ENCODE peak calls at places on chromosome 13, in seven cellular contexts. One of them, this sample, is unnamed.

GRCh38 chr13:74134777-74135305 is 637 bp upstream of the KLF12 start:
- DNase-seq in neuronal stem cell: no peak
- DNase-seq in mesenchymal stem cell: no peak
- DNase-seq in IMR-90: no peak
- DNase-seq in mesendoderm: peak; percentile 68
- DNase-seq in trophoblast cell: peak; percentile 21
- DNase-seq in H9: no peak
- DNase-seq in this sample: peak; percentile 80

GRCh38 chr13:61142506-61142905 is 273.1 kb downstream of the PCDH20 start:
- DNase-seq in trophoblast cell: no peak
- DNase-seq in neuronal stem cell: no peak
- DNase-seq in H9: no peak
- DNase-seq in mesendoderm: peak; percentile 28
- DNase-seq in IMR-90: no peak
- DNase-seq in mesenchymal stem cell: no peak
- DNase-seq in this sample: no peak

GRCh38 chr13:36520111-36520510 is 87.8 kb downstream of the CCNA1 start:
- DNase-seq in mesendoderm: no peak
- DNase-seq in mesenchymal stem cell: no peak
- DNase-seq in trophoblast cell: no peak
- DNase-seq in H9: no peak
- DNase-seq in neuronal stem cell: no peak
- DNase-seq in IMR-90: no peak
- DNase-seq in this sample: no peak

GRCh38 chr13:90918551-90918950 is 428.9 kb upstream of the MIR17HG start:
- DNase-seq in trophoblast cell: no peak
- DNase-seq in IMR-90: peak; percentile 12
- DNase-seq in neuronal stem cell: no peak
- DNase-seq in mesenchymal stem cell: peak; percentile 93
- DNase-seq in H9: no peak
- DNase-seq in mesendoderm: peak; percentile 42
- DNase-seq in this sample: no peak

GRCh38 chr13:110265682-110266430 is 41.1 kb downstream of the COL4A1 start:
- DNase-seq in mesenchymal stem cell: no peak
- DNase-seq in mesendoderm: peak; percentile 36
- DNase-seq in neuronal stem cell: no peak
- DNase-seq in IMR-90: no peak
- DNase-seq in H9: no peak
- DNase-seq in trophoblast cell: peak; percentile 99
- DNase-seq in this sample: peak; percentile 49

GRCh38 chr13:34076319-34076718 is 258.4 kb downstream of the RFC3 start:
- DNase-seq in mesendoderm: peak; percentile 66
- DNase-seq in mesenchymal stem cell: peak; percentile 29
- DNase-seq in neuronal stem cell: no peak
- DNase-seq in trophoblast cell: no peak
- DNase-seq in IMR-90: no peak
- DNase-seq in H9: no peak
- DNase-seq in this sample: no peak

GRCh38 chr13:26721251-26721939 is 39.2 kb downstream of the GPR12 start:
- DNase-seq in IMR-90: no peak
- DNase-seq in neuronal stem cell: no peak
- DNase-seq in H9: no peak
- DNase-seq in mesenchymal stem cell: no peak
- DNase-seq in trophoblast cell: no peak
- DNase-seq in mesendoderm: no peak
- DNase-seq in this sample: no peak

GRCh38 chr13:108154421-108154858 is 60.9 kb downstream of the LIG4 start:
- DNase-seq in IMR-90: no peak
- DNase-seq in trophoblast cell: peak; percentile 69
- DNase-seq in neuronal stem cell: no peak
- DNase-seq in H9: no peak
- DNase-seq in mesendoderm: peak; percentile 73
- DNase-seq in mesenchymal stem cell: no peak
- DNase-seq in this sample: no peak

GRCh38 chr13:75636339-75637095 is 387 bp downstream of the LMO7 start:
- DNase-seq in mesenchymal stem cell: peak; percentile 61
- DNase-seq in neuronal stem cell: peak; percentile 32
- DNase-seq in trophoblast cell: peak; percentile 68
- DNase-seq in IMR-90: peak; percentile 46
- DNase-seq in mesendoderm: peak; percentile 76
- DNase-seq in H9: peak; percentile 69
- DNase-seq in this sample: peak; percentile 76

GRCh38 chr13:78875792-78876580 is 217.0 kb upstream of the OBI1 start:
- DNase-seq in trophoblast cell: no peak
- DNase-seq in mesenchymal stem cell: no peak
- DNase-seq in mesendoderm: peak; percentile 64
- DNase-seq in neuronal stem cell: no peak
- DNase-seq in IMR-90: no peak
- DNase-seq in H9: peak; percentile 75
- DNase-seq in this sample: peak; percentile 7

GRCh38 chr13:78881746-78882145 is 222.8 kb upstream of the OBI1 start:
- DNase-seq in mesendoderm: no peak
- DNase-seq in mesenchymal stem cell: no peak
- DNase-seq in neuronal stem cell: no peak
- DNase-seq in H9: no peak
- DNase-seq in IMR-90: no peak
- DNase-seq in trophoblast cell: no peak
- DNase-seq in this sample: no peak

GRCh38 chr13:78876915-78877549 is 218.1 kb upstream of the OBI1 start:
- DNase-seq in mesendoderm: no peak
- DNase-seq in neuronal stem cell: no peak
- DNase-seq in IMR-90: no peak
- DNase-seq in trophoblast cell: no peak
- DNase-seq in H9: no peak
- DNase-seq in mesenchymal stem cell: no peak
- DNase-seq in this sample: no peak

GRCh38 chr13:78881054-78881453 is 222.1 kb upstream of the OBI1 start:
- DNase-seq in H9: no peak
- DNase-seq in mesendoderm: peak; percentile 86
- DNase-seq in mesenchymal stem cell: no peak
- DNase-seq in trophoblast cell: no peak
- DNase-seq in neuronal stem cell: no peak
- DNase-seq in IMR-90: no peak
- DNase-seq in this sample: no peak
- H4K8ac ChIP-seq in H9: no peak overlapping the region
- H4K8ac ChIP-seq in mesendoderm: no peak overlapping the region
- H4K8ac ChIP-seq in mesenchymal stem cell: no peak overlapping the region
- H4K8ac ChIP-seq in trophoblast cell: no peak overlapping the region
- H4K8ac ChIP-seq in neuronal stem cell: no peak overlapping the region
- H4K8ac ChIP-seq in IMR-90: no peak overlapping the region
- H4K8ac ChIP-seq in this sample: no peak overlapping the region

GRCh38 chr13:29832899-29833298 is 17.5 kb downstream of the UBL3 start:
- DNase-seq in trophoblast cell: no peak
- DNase-seq in mesendoderm: no peak
- DNase-seq in H9: no peak
- DNase-seq in IMR-90: no peak
- DNase-seq in mesenchymal stem cell: no peak
- DNase-seq in neuronal stem cell: no peak
- DNase-seq in this sample: no peak

GRCh38 chr13:29830000-29830399 is 20.4 kb downstream of the UBL3 start:
- DNase-seq in mesendoderm: no peak
- DNase-seq in neuronal stem cell: no peak
- DNase-seq in trophoblast cell: no peak
- DNase-seq in IMR-90: no peak
- DNase-seq in mesenchymal stem cell: no peak
- DNase-seq in H9: no peak
- DNase-seq in this sample: no peak

GRCh38 chr13:29840585-29840984 is 9.8 kb downstream of the UBL3 start:
- DNase-seq in neuronal stem cell: no peak
- DNase-seq in mesendoderm: no peak
- DNase-seq in mesenchymal stem cell: no peak
- DNase-seq in H9: no peak
- DNase-seq in IMR-90: no peak
- DNase-seq in trophoblast cell: peak; percentile 60
- DNase-seq in this sample: no peak

DNA sequence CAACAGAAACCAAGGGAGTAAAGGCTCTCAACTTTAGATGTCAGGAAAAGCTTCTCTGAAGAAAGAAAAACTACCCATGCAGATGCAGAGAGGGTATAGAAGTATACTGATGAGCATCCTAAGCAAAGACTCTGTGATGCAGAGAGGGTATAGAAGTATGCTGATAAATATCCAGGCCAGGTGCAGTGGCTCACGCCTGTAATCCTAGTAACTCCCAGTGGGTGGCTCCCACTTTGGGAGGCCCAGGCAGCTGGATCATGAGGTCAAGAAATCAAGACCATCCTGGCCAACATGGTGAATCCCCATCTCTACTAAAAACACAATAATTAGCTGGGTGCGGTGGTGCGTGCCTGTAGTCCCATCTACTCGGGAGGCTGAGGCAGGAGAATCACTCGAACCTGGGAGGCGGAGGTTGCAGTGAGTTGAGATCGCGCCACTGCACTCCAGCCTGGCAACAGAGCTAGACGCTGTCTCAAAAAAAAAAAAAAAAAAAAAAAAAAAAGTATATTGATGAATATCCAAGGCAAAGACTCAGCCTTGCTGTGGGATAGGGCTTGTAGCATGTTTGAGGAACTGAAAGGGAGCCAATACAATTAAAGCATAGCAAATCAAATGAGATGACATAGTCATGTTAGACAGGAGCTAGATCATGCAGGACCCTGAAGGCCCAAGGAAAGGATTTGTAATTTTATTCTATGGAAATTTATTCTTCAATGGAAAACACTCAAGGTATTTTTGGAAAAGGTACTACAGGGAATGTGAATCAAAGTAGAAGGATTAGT is 14.9 kb downstream of the UBL3 start:
- DNase-seq in H9: peak; percentile 41
- DNase-seq in mesendoderm: peak; percentile 58
- DNase-seq in mesenchymal stem cell: no peak
- DNase-seq in trophoblast cell: no peak
- DNase-seq in IMR-90: no peak
- DNase-seq in neuronal stem cell: no peak
- DNase-seq in this sample: no peak
- H4K8ac ChIP-seq in H9: no peak overlapping the region
- H4K8ac ChIP-seq in mesendoderm: no peak overlapping the region
- H4K8ac ChIP-seq in mesenchymal stem cell: no peak overlapping the region
- H4K8ac ChIP-seq in trophoblast cell: no peak overlapping the region
- H4K8ac ChIP-seq in IMR-90: no peak overlapping the region
- H4K8ac ChIP-seq in neuronal stem cell: no peak overlapping the region
- H4K8ac ChIP-seq in this sample: no peak overlapping the region

GRCh38 chr13:44884076-44884729 is 105.1 kb downstream of the NUFIP1 start:
- DNase-seq in mesendoderm: no peak
- DNase-seq in H9: no peak
- DNase-seq in mesenchymal stem cell: peak; percentile 90
- DNase-seq in trophoblast cell: peak; percentile 23
- DNase-seq in IMR-90: peak; percentile 86
- DNase-seq in neuronal stem cell: no peak
- DNase-seq in this sample: no peak
- H4K8ac ChIP-seq in mesendoderm: no peak overlapping the region
- H4K8ac ChIP-seq in H9: no peak overlapping the region
- H4K8ac ChIP-seq in mesenchymal stem cell: peak overlapping the region; percentile 33
- H4K8ac ChIP-seq in trophoblast cell: no peak overlapping the region
- H4K8ac ChIP-seq in IMR-90: peak overlapping the region; percentile 99
- H4K8ac ChIP-seq in neuronal stem cell: no peak overlapping the region
- H4K8ac ChIP-seq in this sample: no peak overlapping the region

GRCh38 chr13:22173605-22174004 is 502.7 kb downstream of the FGF9 start:
- DNase-seq in neuronal stem cell: no peak
- DNase-seq in H9: no peak
- DNase-seq in IMR-90: peak; percentile 90
- DNase-seq in mesenchymal stem cell: peak; percentile 48
- DNase-seq in mesendoderm: no peak
- DNase-seq in trophoblast cell: peak; percentile 19
- DNase-seq in this sample: no peak

GRCh38 chr13:22178878-22179277 is 508.0 kb downstream of the FGF9 start:
- DNase-seq in H9: no peak
- DNase-seq in neuronal stem cell: no peak
- DNase-seq in IMR-90: no peak
- DNase-seq in trophoblast cell: no peak
- DNase-seq in mesendoderm: no peak
- DNase-seq in mesenchymal stem cell: no peak
- DNase-seq in this sample: no peak

GRCh38 chr13:22176968-22177545 is 506.2 kb downstream of the FGF9 start:
- DNase-seq in H9: no peak
- DNase-seq in mesenchymal stem cell: no peak
- DNase-seq in trophoblast cell: no peak
- DNase-seq in neuronal stem cell: no peak
- DNase-seq in mesendoderm: no peak
- DNase-seq in IMR-90: peak; percentile 43
- DNase-seq in this sample: no peak

GRCh38 chr13:22175815-22176214 is 504.9 kb downstream of the FGF9 start:
- DNase-seq in mesendoderm: peak; percentile 15
- DNase-seq in H9: no peak
- DNase-seq in IMR-90: no peak
- DNase-seq in neuronal stem cell: no peak
- DNase-seq in trophoblast cell: no peak
- DNase-seq in mesenchymal stem cell: no peak
- DNase-seq in this sample: no peak

GRCh38 chr13:22175211-22175610 is 504.3 kb downstream of the FGF9 start:
- DNase-seq in mesenchymal stem cell: no peak
- DNase-seq in mesendoderm: peak; percentile 56
- DNase-seq in IMR-90: no peak
- DNase-seq in trophoblast cell: no peak
- DNase-seq in H9: no peak
- DNase-seq in neuronal stem cell: no peak
- DNase-seq in this sample: no peak
- H4K8ac ChIP-seq in mesenchymal stem cell: no peak overlapping the region
- H4K8ac ChIP-seq in mesendoderm: no peak overlapping the region
- H4K8ac ChIP-seq in IMR-90: no peak overlapping the region
- H4K8ac ChIP-seq in trophoblast cell: no peak overlapping the region
- H4K8ac ChIP-seq in H9: no peak overlapping the region
- H4K8ac ChIP-seq in neuronal stem cell: no peak overlapping the region
- H4K8ac ChIP-seq in this sample: no peak overlapping the region

GRCh38 chr13:100835695-100836094 is 161.1 kb upstream of the TMTC4 start:
- DNase-seq in H9: no peak
- DNase-seq in IMR-90: no peak
- DNase-seq in mesendoderm: no peak
- DNase-seq in mesenchymal stem cell: no peak
- DNase-seq in neuronal stem cell: no peak
- DNase-seq in trophoblast cell: no peak
- DNase-seq in this sample: no peak

GRCh38 chr13:100828226-100828625 is 153.6 kb upstream of the TMTC4 start:
- DNase-seq in neuronal stem cell: no peak
- DNase-seq in H9: peak; percentile 36
- DNase-seq in IMR-90: no peak
- DNase-seq in mesenchymal stem cell: no peak
- DNase-seq in mesendoderm: peak; percentile 77
- DNase-seq in trophoblast cell: no peak
- DNase-seq in this sample: peak; percentile 3

GRCh38 chr13:100837611-100838010 is 163.0 kb upstream of the TMTC4 start:
- DNase-seq in IMR-90: no peak
- DNase-seq in mesendoderm: no peak
- DNase-seq in trophoblast cell: no peak
- DNase-seq in H9: no peak
- DNase-seq in neuronal stem cell: no peak
- DNase-seq in mesenchymal stem cell: no peak
- DNase-seq in this sample: no peak

GRCh38 chr13:100836696-100837095 is 162.1 kb upstream of the TMTC4 start:
- DNase-seq in neuronal stem cell: no peak
- DNase-seq in H9: no peak
- DNase-seq in IMR-90: no peak
- DNase-seq in mesenchymal stem cell: no peak
- DNase-seq in mesendoderm: no peak
- DNase-seq in trophoblast cell: no peak
- DNase-seq in this sample: no peak

DNA sequence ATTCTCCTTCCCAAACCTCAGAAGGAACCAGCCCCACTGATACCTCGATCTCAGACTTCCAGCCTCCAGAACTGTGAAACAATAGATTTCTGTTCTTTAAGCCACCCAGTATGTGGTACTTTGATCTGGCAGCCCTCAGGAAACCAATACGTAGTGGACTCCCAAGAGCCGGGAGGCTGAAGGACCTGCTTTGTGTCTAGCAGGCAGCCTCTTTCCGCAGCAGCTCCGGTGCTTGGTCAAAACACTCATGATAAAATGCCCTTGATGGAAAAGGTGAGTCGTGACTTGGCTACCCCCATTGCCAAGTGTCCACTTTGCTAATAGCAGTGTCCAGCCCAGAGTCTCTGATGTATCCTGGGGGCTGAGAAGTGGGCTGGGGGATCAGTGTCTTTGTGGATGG is 158.8 kb upstream of the TMTC4 start:
- DNase-seq in H9: no peak
- DNase-seq in mesendoderm: no peak
- DNase-seq in neuronal stem cell: no peak
- DNase-seq in IMR-90: no peak
- DNase-seq in mesenchymal stem cell: no peak
- DNase-seq in trophoblast cell: no peak
- DNase-seq in this sample: no peak
- H4K8ac ChIP-seq in H9: no peak overlapping the region
- H4K8ac ChIP-seq in mesendoderm: no peak overlapping the region
- H4K8ac ChIP-seq in neuronal stem cell: no peak overlapping the region
- H4K8ac ChIP-seq in IMR-90: no peak overlapping the region
- H4K8ac ChIP-seq in mesenchymal stem cell: no peak overlapping the region
- H4K8ac ChIP-seq in trophoblast cell: no peak overlapping the region
- H4K8ac ChIP-seq in this sample: no peak overlapping the region

This sample was measured in H1.